ENCODE peak calls at places on chromosome 11, in four cellular contexts. T, F, O and E are unnamed samples.
A peak's percentile ranks its signal among the peaks of the same experiment; 100 is the strongest.

GRCh38 chr11:70582886-70583641 is 184.7 kb downstream of the CTTN start:
- DNase-seq in F (no peak), O (no peak), T (no peak), E (no peak)

GRCh38 chr11:123653405-123653996 is 923 bp downstream of the SCN3B start:
- DNase-seq in T (no peak), O (peak; percentile 34), F (no peak), E (no peak)

GRCh38 chr11:36228689-36229088 is 60.5 kb downstream of the COMMD9 start:
- DNase-seq in O (no peak), F (no peak), T (no peak), E (no peak)

GRCh38 chr11:122342089-122342749 is 226.2 kb upstream of the BLID start:
- DNase-seq in O (no peak), F (peak; percentile 8), T (no peak), E (no peak)

GRCh38 chr11:17386331-17387084 is 2.0 kb downstream of the KCNJ11 start:
- DNase-seq in O (peak; percentile 66), F (no peak), T (no peak), E (peak; percentile 62)

GRCh38 chr11:100887659-100888058 is 200.6 kb downstream of the ARHGAP42 start:
- DNase-seq in T (no peak), F (no peak), O (no peak), E (no peak)

GRCh38 chr11:67572747-67573419 is 10.7 kb upstream of the GSTP1 start:
- DNase-seq in T (no peak), F (no peak), O (peak; percentile 48), E (no peak)

GRCh38 chr11:65323813-65324212 is 9.1 kb downstream of the CDC42EP2 start:
- DNase-seq in O (no peak), T (no peak), F (no peak), E (no peak)

GRCh38 chr11:83573097-83573496 is 286.9 kb upstream of the CCDC90B start:
- DNase-seq in T (no peak), F (peak; percentile 53), O (no peak), E (no peak)

GRCh38 chr11:45394294-45395085 is 108.3 kb upstream of the SYT13 start:
- DNase-seq in O (no peak), F (no peak), T (no peak), E (no peak)

GRCh38 chr11:93122535-93122934 is 75.3 kb downstream of the SLC36A4 start:
- DNase-seq in T (no peak), O (no peak), F (no peak), E (no peak)

GRCh38 chr11:133956650-133957633 is at the start of gene IGSF9B:
- DNase-seq in F (no peak), T (peak; percentile 83), O (peak; percentile 95), E (peak; percentile 71)

GRCh38 chr11:86787651-86788050 is 12.7 kb upstream of the PRSS23 start:
- DNase-seq in T (no peak), F (no peak), O (no peak), E (no peak)

GRCh38 chr11:12086271-12087074 is 23.9 kb upstream of the MICAL2 start:
- DNase-seq in O (no peak), F (peak; percentile 97), T (no peak), E (no peak)

GRCh38 chr11:39810358-39810757 is 1649.1 kb downstream of the LRRC4C start:
- DNase-seq in F (no peak), O (no peak), T (no peak), E (no peak)

GRCh38 chr11:64014361-64014760 is 21.4 kb upstream of the FLRT1 start:
- DNase-seq in F (no peak), O (no peak), T (no peak), E (no peak)

GRCh38 chr11:133787379-133788103 is 57.8 kb downstream of the SPATA19 start:
- DNase-seq in F (no peak), T (no peak), O (no peak), E (no peak)

GRCh38 chr11:14578551-14578956 is 58.4 kb upstream of the PSMA1 start:
- DNase-seq in F (no peak), O (no peak), T (no peak), E (no peak)

GRCh38 chr11:73009972-73010371 is 132.1 kb downstream of the FCHSD2 start:
- DNase-seq in F (no peak), O (no peak), T (no peak), E (no peak)

GRCh38 chr11:64359712-64360402 is 895 bp downstream of the RPS6KA4 start:
- DNase-seq in T (no peak), F (no peak), O (peak; percentile 15), E (no peak)